ENCODE peak calls at places on chromosomes 2 and 18, in six cellular contexts. Q, M, G, L, K and F are unnamed samples. For H3K4me1, the result is how much of the 10 kb centered on the place peaks cover.

GRCh38 chr2:105287692-105288091 is 41.8 kb downstream of the TGFBRAP1 start:
- DNase-seq in G (peak), K (no peak), M (peak), Q (no peak), L (peak), F (no peak)

GRCh38 chr2:98467082-98467536 is 22.5 kb downstream of the INPP4A start:
- DNase-seq in L (no peak), Q (no peak), K (no peak), M (no peak), G (no peak), F (no peak)

GRCh38 chr18:63476666-63477065 is at the start of gene SERPINB5:
- DNase-seq in Q (no peak), G (peak), K (no peak), L (no peak), M (no peak), F (no peak)

GRCh38 chr18:69689081-69689759 is 258.5 kb downstream of the CD226 start:
- DNase-seq in G (no peak), K (no peak), M (no peak), L (peak), Q (no peak), F (no peak)

GRCh38 chr18:59900222-59901128 is 679 bp downstream of the PMAIP1 start:
- DNase-seq in L (peak), M (peak), K (no peak), Q (peak), G (peak), F (peak)

GRCh38 chr2:33706410-33706809 is 107.3 kb upstream of the FAM98A start:
- DNase-seq in M (no peak), G (no peak), L (no peak), K (no peak), Q (no peak), F (peak)

GRCh38 chr2:212940816-212941215 is 210.6 kb downstream of the IKZF2 start:
- DNase-seq in Q (no peak), M (peak), L (peak), G (no peak), K (no peak), F (no peak)

GRCh38 chr2:221034973-221035372 is 537.1 kb downstream of the EPHA4 start:
- DNase-seq in Q (no peak), G (no peak), L (no peak), K (no peak), M (no peak), F (no peak)

GRCh38 chr18:54030434-54030833 is 194.0 kb downstream of the MBD2 start:
- DNase-seq in K (no peak), L (no peak), M (no peak), G (no peak), Q (no peak), F (no peak)

GRCh38 chr2:208222351-208222750 is 32.5 kb downstream of the IDH1 start:
- DNase-seq in Q (no peak), K (no peak), M (no peak), L (peak), G (no peak), F (no peak)

GRCh38 chr18:70044626-70045025 is 97.0 kb upstream of the CD226 start:
- DNase-seq in Q (no peak), L (peak), M (peak), K (no peak), G (no peak), F (no peak)

GRCh38 chr18:40413160-40413559 is 1541.9 kb upstream of the PIK3C3 start:
- DNase-seq in G (peak), K (no peak), L (peak), M (peak), Q (no peak), F (no peak)

GRCh38 chr18:52682260-52682659 is 342.3 kb downstream of the DCC start:
- DNase-seq in L (no peak), G (no peak), Q (no peak), K (no peak), M (no peak), F (no peak)

GRCh38 chr2:68734688-68735525 is at the start of gene ARHGAP25:
- DNase-seq in G (no peak), Q (no peak), K (no peak), L (no peak), M (no peak), F (peak)
- H3K4me1 ChIP-seq in G (under half), Q (under half), K (under half), L (under half), M (under half), F (under half)

GRCh38 chr2:113876503-113877387 is 13.1 kb upstream of the ACTR3 start:
- DNase-seq in G (no peak), Q (peak), L (no peak), M (peak), K (no peak), F (no peak)
- TF ChIP-seq CTCF in G (no peak), Q (no peak), L (no peak), M (no peak), K (no peak), F (no peak)

GRCh38 chr2:209933499-209934458 is 68.7 kb upstream of the RPE start:
- DNase-seq in K (no peak), L (peak), Q (no peak), M (peak), G (no peak), F (peak)
- H3K4me3 ChIP-seq in K (no peak), L (no peak), Q (no peak), M (no peak), G (no peak), F (no peak)

GRCh38 chr18:24011095-24011917 is 3.2 kb upstream of the TTC39C start:
- DNase-seq in M (no peak), G (no peak), K (no peak), Q (no peak), L (no peak), F (no peak)

GRCh38 chr18:24009246-24009645 is 5.3 kb upstream of the TTC39C start:
- DNase-seq in K (no peak), G (no peak), L (no peak), Q (no peak), M (no peak), F (no peak)

GRCh38 chr18:24006731-24007308 is 7.7 kb upstream of the TTC39C start:
- DNase-seq in M (no peak), K (no peak), Q (no peak), L (peak), G (no peak), F (no peak)

GRCh38 chr18:24010673-24011072 is 3.9 kb upstream of the TTC39C start:
- DNase-seq in M (no peak), Q (no peak), G (no peak), L (no peak), K (no peak), F (no peak)

GRCh38 chr18:24009651-24010333 is 4.8 kb upstream of the TTC39C start:
- DNase-seq in G (no peak), L (no peak), K (no peak), Q (no peak), M (no peak), F (no peak)
- H3K4me1 ChIP-seq in G (under half), L (under half), K (under half), Q (half or more), M (under half), F (under half)